ENCODE peak calls at places on chromosomes 5 and 9, in ten cellular contexts. V, T, N, C, L, B, Q, R, D and K are unnamed samples.

GRCh38 chr9:136940526-136941230 is 3.9 kb downstream of the FBXW5 start:
- DNase-seq in V (no peak), T (no peak), N (no peak), C (no peak), L (no peak), B (no peak), Q (no peak), R (no peak), D (no peak), K (no peak)

GRCh38 chr5:17216176-17216973 is 1.1 kb upstream of the BASP1 start:
- DNase-seq in V (peak), T (peak), N (peak), C (peak), L (peak), B (no peak), Q (peak), R (peak), D (peak), K (peak)

GRCh38 chr9:8338249-8338721 is 538.7 kb upstream of the DMAC1 start:
- DNase-seq in V (no peak), T (no peak), N (no peak), C (peak), L (peak), B (no peak), Q (no peak), R (peak), D (no peak), K (no peak)

GRCh38 chr9:133534346-133535284 is at the start of gene ADAMTSL2:
- DNase-seq in V (no peak), T (peak), N (no peak), C (peak), L (no peak), B (no peak), Q (no peak), R (peak), D (peak), K (peak)

GRCh38 chr5:133384120-133384855 is 228.1 kb downstream of the FSTL4 start:
- DNase-seq in V (peak), T (no peak), N (no peak), C (no peak), L (no peak), B (no peak), Q (no peak), R (no peak), D (no peak), K (no peak)

GRCh38 chr9:124267271-124267807 is 9.6 kb downstream of the NEK6 start:
- DNase-seq in V (peak), T (no peak), N (no peak), C (peak), L (peak), B (no peak), Q (no peak), R (peak), D (peak), K (no peak)

GRCh38 chr9:99162759-99163364 is 57.9 kb downstream of the TGFBR1 start:
- DNase-seq in V (no peak), T (no peak), N (peak), C (peak), L (peak), B (no peak), Q (no peak), R (peak), D (peak), K (peak)

GRCh38 chr5:138960145-138960692 is 85.1 kb upstream of the LRRTM2 start:
- DNase-seq in V (no peak), T (no peak), N (no peak), C (no peak), L (no peak), B (no peak), Q (no peak), R (no peak), D (no peak), K (no peak)

GRCh38 chr5:172919525-172920446 is 39.4 kb upstream of the RPL26L1 start:
- DNase-seq in V (peak), T (no peak), N (no peak), C (peak), L (peak), B (no peak), Q (no peak), R (peak), D (no peak), K (no peak)

GRCh38 chr9:32603914-32604852 is 31.2 kb upstream of the NDUFB6 start:
- DNase-seq in V (no peak), T (no peak), N (no peak), C (no peak), L (peak), B (no peak), Q (no peak), R (peak), D (peak), K (no peak)

GRCh38 chr9:8437878-8438277 is 638.3 kb upstream of the DMAC1 start:
- DNase-seq in V (no peak), T (no peak), N (no peak), C (no peak), L (no peak), B (no peak), Q (no peak), R (peak), D (no peak), K (no peak)

GRCh38 chr9:137128158-137129088 is 10.5 kb upstream of the GRIN1 start:
- DNase-seq in V (no peak), T (no peak), N (no peak), C (no peak), L (peak), B (no peak), Q (no peak), R (no peak), D (no peak), K (no peak)

GRCh38 chr9:98118640-98119601 is at the start of gene TRIM14:
- DNase-seq in V (no peak), T (peak), N (peak), C (peak), L (peak), B (no peak), Q (peak), R (peak), D (peak), K (peak)

GRCh38 chr5:80219381-80219780 is 36.5 kb downstream of the SERINC5 start:
- DNase-seq in V (no peak), T (no peak), N (no peak), C (no peak), L (no peak), B (no peak), Q (no peak), R (no peak), D (no peak), K (no peak)

GRCh38 chr5:154449786-154450185 is 4.0 kb downstream of the SAP30L start:
- DNase-seq in V (no peak), T (no peak), N (no peak), C (peak), L (no peak), B (no peak), Q (no peak), R (no peak), D (no peak), K (no peak)

GRCh38 chr9:129568560-129569505 is 52.1 kb downstream of the C9orf50 start:
- DNase-seq in V (peak), T (peak), N (no peak), C (no peak), L (no peak), B (no peak), Q (peak), R (no peak), D (no peak), K (peak)

GRCh38 chr5:82396871-82397514 is 118.8 kb upstream of the RPS23 start:
- DNase-seq in V (peak), T (no peak), N (peak), C (peak), L (peak), B (peak), Q (no peak), R (peak), D (peak), K (no peak)

GRCh38 chr9:131530546-131530929 is 525 bp downstream of the UCK1 start:
- DNase-seq in V (peak), T (peak), N (no peak), C (no peak), L (peak), B (no peak), Q (peak), R (peak), D (peak), K (peak)

GRCh38 chr9:81318571-81318970 is 370.8 kb downstream of the TLE1 start:
- DNase-seq in V (no peak), T (no peak), N (peak), C (peak), L (peak), B (no peak), Q (no peak), R (peak), D (peak), K (no peak)

GRCh38 chr5:59564895-59565294 is 328.6 kb downstream of the PDE4D start:
- DNase-seq in V (no peak), T (no peak), N (no peak), C (no peak), L (peak), B (no peak), Q (no peak), R (no peak), D (no peak), K (no peak)

GRCh38 chr9:87827341-87827740 is 55.3 kb upstream of the SPATA31E1 start:
- DNase-seq in V (no peak), T (no peak), N (no peak), C (no peak), L (no peak), B (no peak), Q (no peak), R (no peak), D (no peak), K (no peak)

DNA sequence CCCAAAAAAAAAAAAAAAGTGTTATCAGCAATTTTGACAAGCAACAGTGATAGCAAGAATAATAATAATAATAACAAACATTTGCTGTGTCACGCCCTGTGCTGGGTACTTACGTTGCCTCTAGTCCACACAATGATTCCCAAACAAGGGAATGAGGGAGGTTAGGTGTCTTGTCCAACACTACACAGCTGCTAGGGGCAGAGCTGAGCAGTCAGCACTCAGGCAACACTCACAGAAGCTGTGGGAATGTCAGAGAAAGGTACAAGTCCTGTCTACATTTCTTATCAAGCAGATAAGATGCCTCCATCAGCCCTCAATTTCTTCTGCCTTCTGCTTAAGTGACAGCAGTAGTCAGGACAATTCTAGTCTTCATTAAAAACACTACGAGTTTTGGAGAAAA is 111.0 kb downstream of the DNAH5 start:
- DNase-seq in V (no peak), T (no peak), N (no peak), C (no peak), L (no peak), B (no peak), Q (no peak), R (no peak), D (no peak), K (no peak)
- TF ChIP-seq CTCF in V (no peak), T (no peak), N (no peak), C (no peak), L (no peak), B (no peak), Q (no peak), R (no peak), D (no peak), K (no peak)

DNA sequence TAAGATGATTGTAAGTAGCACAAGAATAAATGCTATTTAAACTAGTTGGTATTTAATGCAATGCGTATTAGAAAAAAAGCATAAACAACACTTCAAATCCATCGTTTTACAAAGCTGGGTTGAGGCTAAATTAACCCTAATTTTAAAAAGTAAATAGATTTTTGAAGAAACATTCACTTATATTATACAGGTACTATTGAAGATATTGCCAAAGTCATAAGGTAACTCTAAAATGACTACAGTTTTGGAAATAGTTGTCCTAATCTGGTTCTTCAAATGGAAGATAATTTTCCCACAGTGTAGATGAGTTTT is 20.1 kb downstream of the SLC38A9 start:
- DNase-seq in V (no peak), T (no peak), N (no peak), C (no peak), L (no peak), B (no peak), Q (no peak), R (no peak), D (no peak), K (no peak)
- TF ChIP-seq CTCF in V (no peak), T (peak), N (no peak), C (no peak), L (no peak), B (no peak), Q (no peak), R (no peak), D (peak), K (no peak)

DNA sequence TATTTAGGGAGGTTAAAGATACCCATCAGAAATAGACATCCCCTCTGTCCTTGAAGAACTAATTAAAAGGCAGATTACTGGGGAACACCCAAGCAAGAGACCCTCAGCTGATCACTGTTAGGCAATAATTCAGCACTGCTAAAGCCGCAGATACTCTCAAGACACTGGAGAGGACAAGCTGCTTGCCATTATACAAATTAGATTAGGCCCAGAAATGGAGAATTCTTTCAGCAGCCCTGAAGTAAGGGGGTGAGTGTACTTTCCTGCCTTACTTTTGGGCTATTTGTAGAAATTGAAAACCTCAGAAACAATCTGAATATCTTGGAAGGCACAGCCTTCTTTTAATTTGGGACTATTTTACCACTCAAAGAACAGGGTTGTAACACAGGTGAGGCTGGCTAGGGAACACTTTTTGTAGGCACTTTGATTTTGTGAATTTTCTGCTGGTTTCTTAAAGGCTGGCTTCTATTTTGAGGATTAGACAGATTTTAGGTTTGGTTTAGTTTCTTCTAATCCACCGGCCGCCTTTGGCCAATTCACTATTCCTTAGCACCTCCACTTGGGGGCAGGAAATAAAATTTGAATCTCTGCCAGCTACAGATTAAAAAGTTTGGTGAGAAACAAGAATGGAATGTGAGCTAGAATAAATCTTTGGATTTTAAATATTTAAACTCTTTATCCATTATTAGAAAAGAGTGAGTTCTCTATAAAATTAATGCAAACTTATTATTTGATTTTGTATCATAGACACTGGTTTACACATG is 106.0 kb downstream of the SMARCA2 start:
- DNase-seq in V (no peak), T (no peak), N (no peak), C (peak), L (peak), B (no peak), Q (no peak), R (peak), D (peak), K (no peak)
- TF ChIP-seq CTCF in V (no peak), T (no peak), N (no peak), C (no peak), L (no peak), B (no peak), Q (no peak), R (peak), D (peak), K (no peak)

GRCh38 chr9:68780377-68780707 is 75.3 kb downstream of the PIP5K1B start:
- DNase-seq in V (no peak), T (no peak), N (no peak), C (no peak), L (no peak), B (no peak), Q (no peak), R (no peak), D (no peak), K (no peak)
- TF ChIP-seq CTCF in V (no peak), T (no peak), N (no peak), C (no peak), L (no peak), B (no peak), Q (no peak), R (no peak), D (no peak), K (no peak)

GRCh38 chr9:113879318-113879717 is 3.2 kb downstream of the ZNF618 start:
- DNase-seq in V (no peak), T (no peak), N (no peak), C (no peak), L (no peak), B (no peak), Q (no peak), R (peak), D (no peak), K (no peak)

GRCh38 chr9:113875917-113876805 is at the start of gene ZNF618:
- DNase-seq in V (peak), T (peak), N (no peak), C (peak), L (peak), B (no peak), Q (peak), R (peak), D (peak), K (peak)

GRCh38 chr9:113875420-113875916 is 641 bp upstream of the ZNF618 start:
- DNase-seq in V (no peak), T (no peak), N (no peak), C (peak), L (peak), B (no peak), Q (no peak), R (no peak), D (no peak), K (no peak)

GRCh38 chr9:113873926-113874325 is 2.2 kb upstream of the ZNF618 start:
- DNase-seq in V (no peak), T (no peak), N (no peak), C (no peak), L (no peak), B (no peak), Q (no peak), R (no peak), D (no peak), K (no peak)

DNA sequence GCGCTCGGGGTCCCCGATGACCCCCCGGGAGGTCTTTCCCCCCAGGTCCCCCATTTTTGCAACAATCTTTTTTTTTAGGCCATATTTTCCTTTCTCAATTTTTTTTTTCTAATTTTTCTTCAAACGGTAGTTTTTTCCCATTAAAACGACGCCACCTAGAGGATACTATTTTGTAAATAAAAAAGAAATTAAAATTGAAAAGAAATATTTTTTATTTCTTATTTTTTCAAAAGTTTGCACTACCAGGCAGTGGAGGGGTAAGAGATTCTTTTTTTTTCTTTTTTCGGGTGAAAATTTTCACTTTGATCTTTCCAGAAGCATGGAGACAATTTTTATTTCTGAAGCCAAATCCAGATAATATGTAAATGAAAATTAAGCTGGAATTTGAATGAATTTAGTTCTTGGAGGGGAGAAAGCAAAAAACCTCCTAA is 712 bp downstream of the ZNF618 start:
- DNase-seq in V (no peak), T (no peak), N (no peak), C (peak), L (no peak), B (no peak), Q (no peak), R (peak), D (no peak), K (no peak)
- TF ChIP-seq CTCF in V (peak), T (peak), N (no peak), C (peak), L (peak), B (no peak), Q (peak), R (peak), D (peak), K (no peak)

DNA sequence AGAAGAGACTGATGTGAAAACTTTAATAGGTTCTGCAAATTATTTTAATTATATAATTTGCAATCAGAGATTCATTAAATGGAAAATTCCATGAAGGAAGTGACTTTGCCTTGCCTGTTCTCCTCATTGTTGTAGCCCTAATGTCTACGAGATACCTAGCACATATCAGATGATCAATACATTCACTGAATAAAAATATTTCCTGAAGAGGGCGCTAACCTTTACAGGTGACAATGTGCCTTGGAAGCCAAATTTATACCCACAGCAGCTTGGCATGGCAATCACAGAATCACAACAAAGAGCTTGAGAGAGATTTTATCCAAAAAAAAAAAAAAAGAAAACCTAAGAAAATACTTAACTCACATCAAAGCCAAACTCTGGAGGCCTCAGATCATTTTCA is 17.4 kb downstream of the HAUS6 start:
- DNase-seq in V (no peak), T (no peak), N (no peak), C (peak), L (peak), B (no peak), Q (no peak), R (peak), D (peak), K (peak)
- TF ChIP-seq CTCF in V (no peak), T (peak), N (no peak), C (peak), L (peak), B (no peak), Q (peak), R (peak), D (peak), K (peak)